ENCODE peak calls at places on chromosomes 4 and X, in nine cellular contexts. C, Q, I, H, U, F, Z, A and P are unnamed samples.
A peak's percentile ranks its signal among the peaks of the same experiment; 100 is the strongest.

GRCh38 chr4:76195326-76195725 is 18.3 kb downstream of the SCARB2 start:
- DNase-seq in Q (no peak), C (no peak), Z (peak; percentile 53), F (no peak), A (no peak), U (no peak), I (no peak), H (no peak), P (no peak)

GRCh38 chr4:76341063-76341462 is 34.5 kb downstream of the STBD1 start:
- DNase-seq in I (no peak), Q (no peak), C (no peak), Z (no peak), A (no peak), H (no peak), U (no peak), F (no peak), P (no peak)

GRCh38 chrX:103610282-103610681 is 2.5 kb downstream of the TCEAL3 start:
- DNase-seq in F (no peak), H (no peak), C (no peak), I (no peak), Z (no peak), U (no peak), A (no peak), Q (no peak), P (no peak)

GRCh38 chr4:10048931-10049655 is 27.8 kb upstream of the SLC2A9 start:
- DNase-seq in A (no peak), Q (no peak), H (no peak), Z (no peak), C (no peak), I (no peak), F (no peak), U (no peak), P (no peak)

GRCh38 chr4:3372933-3373465 is 68.8 kb upstream of the HGFAC start:
- DNase-seq in F (no peak), I (no peak), A (no peak), Q (peak; percentile 38), H (no peak), Z (no peak), C (peak; percentile 70), U (no peak), P (no peak)

GRCh38 chr4:18052158-18052557 is 30.6 kb upstream of the LCORL start:
- DNase-seq in F (no peak), C (no peak), U (no peak), H (no peak), I (no peak), Q (no peak), A (no peak), Z (no peak), P (no peak)

GRCh38 chrX:11537141-11537540 is 128.6 kb downstream of the ARHGAP6 start:
- DNase-seq in Z (no peak), I (no peak), H (no peak), U (no peak), C (no peak), A (no peak), Q (no peak), F (no peak), P (no peak)

GRCh38 chr4:185318679-185319078 is 77.0 kb downstream of the LRP2BP start:
- DNase-seq in U (peak; percentile 81), I (peak; percentile 62), Q (no peak), A (no peak), Z (no peak), C (no peak), F (no peak), H (no peak), P (no peak)

GRCh38 chrX:40644821-40645358 is 2.5 kb downstream of the CXorf38 start:
- DNase-seq in F (no peak), I (peak; percentile 71), U (peak; percentile 5), A (peak; percentile 27), C (no peak), H (peak; percentile 5), Z (no peak), Q (peak; percentile 59), P (no peak)

GRCh38 chrX:149476513-149476912 is 28.6 kb downstream of the IDS start:
- DNase-seq in C (no peak), F (no peak), U (no peak), I (no peak), A (no peak), H (no peak), Q (no peak), Z (no peak), P (no peak)

GRCh38 chr4:187268940-187269339 is 545.3 kb upstream of the FAT1 start:
- DNase-seq in F (no peak), C (no peak), H (no peak), U (peak; percentile 16), Z (no peak), Q (no peak), A (no peak), I (no peak), P (no peak)

GRCh38 chr4:106036848-106037247 is 141.6 kb downstream of the NPNT start:
- DNase-seq in F (no peak), I (no peak), C (no peak), Q (no peak), Z (no peak), U (peak; percentile 96), A (no peak), H (no peak), P (no peak)

GRCh38 chr4:176259330-176260090 is 9.5 kb downstream of the ASB5 start:
- DNase-seq in Q (no peak), C (no peak), U (no peak), H (no peak), F (no peak), I (no peak), A (no peak), Z (no peak), P (no peak)

GRCh38 chrX:133880032-133880443 is 105.4 kb downstream of the GPC3 start:
- DNase-seq in C (no peak), Q (no peak), Z (no peak), I (no peak), F (no peak), U (no peak), A (no peak), H (no peak), P (no peak)

GRCh38 chr4:174697164-174697563 is 131.9 kb downstream of the GLRA3 start:
- DNase-seq in Q (no peak), Z (no peak), U (no peak), H (no peak), I (no peak), A (no peak), F (no peak), C (no peak), P (no peak)

GRCh38 chrX:16484338-16484737 is 165.6 kb upstream of the S100G start:
- DNase-seq in Z (no peak), H (no peak), I (peak; percentile 69), F (no peak), U (no peak), A (no peak), Q (no peak), C (no peak), P (peak; percentile 56)

GRCh38 chr4:56391270-56391669 is 4.0 kb upstream of the AASDH start:
- DNase-seq in I (no peak), C (no peak), F (no peak), U (no peak), Q (no peak), A (no peak), H (no peak), Z (no peak), P (no peak)

GRCh38 chr4:56386091-56386490 is 1.2 kb downstream of the AASDH start:
- DNase-seq in I (no peak), A (no peak), F (no peak), Q (no peak), C (no peak), H (no peak), U (no peak), Z (no peak), P (no peak)

GRCh38 chr4:56387023-56388001 is at the start of gene AASDH:
- DNase-seq in H (peak; percentile 91), Z (peak; percentile 97), A (peak; percentile 86), Q (peak; percentile 94), F (peak; percentile 94), I (peak; percentile 98), C (peak; percentile 57), U (peak; percentile 88), P (peak; percentile 92)

GRCh38 chr4:56389558-56389957 is 2.3 kb upstream of the AASDH start:
- DNase-seq in Z (no peak), H (no peak), U (no peak), A (no peak), Q (no peak), C (no peak), F (no peak), I (no peak), P (no peak)

DNA sequence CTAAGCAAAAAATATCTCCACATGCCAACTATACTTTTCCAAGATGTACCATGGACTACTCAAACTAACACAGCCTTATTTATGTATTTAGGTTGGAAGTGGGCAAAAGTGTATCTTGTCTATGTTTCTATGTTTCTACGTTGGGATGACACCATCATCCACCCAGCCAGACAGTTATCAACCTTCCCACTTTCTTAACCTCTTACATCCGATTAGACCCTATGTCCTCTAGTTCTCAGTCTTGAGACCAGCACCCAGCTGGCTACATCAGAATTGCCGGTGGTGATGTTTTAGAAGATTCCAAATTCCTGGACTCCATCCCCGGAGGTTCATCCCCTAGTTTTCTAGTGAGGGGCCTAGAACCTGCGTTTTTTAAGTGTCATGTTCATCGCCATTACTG is 1.0 kb upstream of the AASDH start:
- DNase-seq in C (no peak), Z (no peak), I (peak; percentile 16), H (no peak), A (no peak), F (no peak), U (no peak), Q (no peak), P (no peak)
- TF ChIP-seq POLR2AphosphoS5 in C (peak; percentile 18), Z (no peak), I (peak; percentile 23), H (no peak), A (no peak), F (no peak), U (no peak), Q (no peak), P (no peak)

GRCh38 chr4:13527192-13527982 is 16.9 kb downstream of the NKX3-2 start:
- DNase-seq in I (no peak), U (no peak), H (no peak), C (peak; percentile 12), F (no peak), Q (no peak), Z (no peak), A (peak; percentile 32), P (no peak)
- TF ChIP-seq POLR2AphosphoS5 in I (no peak), U (no peak), H (no peak), C (no peak), F (no peak), Q (no peak), Z (no peak), A (no peak), P (no peak)

GRCh38 chrX:30577362-30577961 is at the start of gene TASL:
- DNase-seq in A (no peak), F (no peak), U (no peak), H (no peak), Z (no peak), C (no peak), I (no peak), Q (no peak), P (no peak)
- TF ChIP-seq POLR2AphosphoS5 in A (no peak), F (no peak), U (no peak), H (no peak), Z (no peak), C (peak; percentile 43), I (no peak), Q (no peak), P (no peak)

DNA sequence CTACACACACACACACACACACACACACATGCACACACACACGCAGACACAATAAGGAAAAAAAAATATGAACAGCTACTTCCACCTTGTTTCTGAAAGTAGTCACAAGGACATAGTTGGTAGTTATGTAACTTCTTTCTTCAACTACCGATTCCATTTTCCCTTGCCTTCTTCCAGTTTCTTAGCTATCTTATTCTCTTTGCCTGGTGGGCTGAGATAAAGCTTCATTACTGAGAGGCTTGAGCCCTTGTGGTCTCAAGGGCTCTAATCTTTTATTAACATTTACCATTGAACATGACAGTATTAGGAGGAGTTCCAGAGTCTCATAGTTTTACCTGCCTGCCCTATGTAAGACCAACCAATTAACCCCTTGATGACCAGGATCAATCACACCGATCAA is 8.9 kb upstream of the SMIM10 start:
- DNase-seq in H (no peak), I (no peak), C (no peak), U (no peak), F (no peak), Z (no peak), A (no peak), Q (no peak), P (no peak)
- TF ChIP-seq POLR2AphosphoS5 in H (no peak), I (no peak), C (no peak), U (no peak), F (no peak), Z (no peak), A (no peak), Q (no peak), P (no peak)